ENCODE peak calls at places on chromosome 21, in seven cellular contexts. J is AG08396, Z is T-helper 2 cell, U is AG09319, E is CD14-positive monocyte, O is DMS 273 treated with DMSO at 0.1 percent for 48 hours, F is Karpas-422. Q is an unnamed sample.

GRCh38 chr21:17819878-17820232 is 699 bp upstream of the C21orf91 start:
- DNase-seq in E (peak), J (peak), Z (no peak), F (peak), O (peak), U (no peak), Q (no peak)

GRCh38 chr21:39063517-39063916 is 119.7 kb downstream of the PSMG1 start:
- DNase-seq in E (no peak), U (no peak), O (no peak), F (no peak), J (no peak), Z (no peak), Q (no peak)

GRCh38 chr21:23811802-23812201 is 1795.5 kb downstream of the MRPL39 start:
- DNase-seq in E (no peak), Z (no peak), O (no peak), J (no peak), U (no peak), F (no peak), Q (no peak)

GRCh38 chr21:45583831-45584509 is 41.7 kb upstream of the SLC19A1 start:
- DNase-seq in F (no peak), J (no peak), E (no peak), O (no peak), U (no peak), Z (no peak), Q (no peak)

GRCh38 chr21:33022828-33023573 is 2.7 kb upstream of the OLIG2 start:
- DNase-seq in J (peak), Z (no peak), O (no peak), E (no peak), F (no peak), U (no peak), Q (no peak)

GRCh38 chr21:39900491-39900890 is 33.3 kb downstream of the PCP4 start:
- DNase-seq in F (no peak), Z (no peak), U (no peak), J (no peak), O (no peak), E (no peak), Q (no peak)

GRCh38 chr21:38241029-38241740 is 15.6 kb upstream of the KCNJ15 start:
- DNase-seq in O (no peak), J (no peak), U (no peak), F (no peak), Z (no peak), E (no peak), Q (peak)

GRCh38 chr21:44327603-44327974 is 11.6 kb downstream of the CFAP410 start:
- DNase-seq in F (no peak), U (no peak), Z (no peak), E (no peak), J (no peak), O (no peak), Q (no peak)

GRCh38 chr21:44279621-44280260 is 5.9 kb upstream of the AIRE start:
- DNase-seq in J (no peak), E (no peak), F (no peak), Z (no peak), O (peak), U (no peak), Q (no peak)

GRCh38 chr21:35223480-35224156 is 174.5 kb upstream of the RUNX1 start:
- DNase-seq in J (no peak), Z (no peak), E (no peak), O (no peak), U (no peak), F (no peak), Q (no peak)

GRCh38 chr21:15134711-15135110 is 69.9 kb upstream of the NRIP1 start:
- DNase-seq in E (peak), F (no peak), U (no peak), O (no peak), J (no peak), Z (no peak), Q (no peak)

GRCh38 chr21:37226356-37226920 is 40.7 kb downstream of the VPS26C start:
- DNase-seq in E (no peak), O (no peak), U (no peak), Z (no peak), J (no peak), F (no peak), Q (no peak)

GRCh38 chr21:34091607-34092006 is 18.2 kb downstream of the MRPS6 start:
- DNase-seq in F (peak), O (no peak), U (no peak), Z (no peak), E (no peak), J (no peak), Q (no peak)

GRCh38 chr21:16509466-16509865 is 779.7 kb downstream of the USP25 start:
- DNase-seq in O (no peak), E (no peak), F (no peak), Z (no peak), J (no peak), U (peak), Q (peak)

GRCh38 chr21:41610042-41610839 is 102.3 kb upstream of the TMPRSS2 start:
- DNase-seq in E (peak), J (peak), O (no peak), U (no peak), Z (no peak), F (peak), Q (peak)

GRCh38 chr21:26909972-26910371 is 56.9 kb downstream of the ADAMTS5 start:
- DNase-seq in J (no peak), U (no peak), Z (no peak), F (no peak), O (no peak), E (no peak), Q (no peak)

GRCh38 chr21:33025471-33026298 is at the start of gene OLIG2:
- DNase-seq in F (no peak), Z (no peak), U (no peak), J (peak), E (no peak), O (peak), Q (peak)

GRCh38 chr21:46285761-46286667 is at the start of gene YBEY:
- DNase-seq in U (peak), J (peak), E (peak), O (peak), F (peak), Z (peak), Q (peak)

GRCh38 chr21:40056031-40056430 is 188.8 kb downstream of the PCP4 start:
- DNase-seq in O (no peak), E (no peak), F (no peak), Z (no peak), J (no peak), U (no peak), Q (no peak)

GRCh38 chr21:15172963-15173362 is 108.2 kb upstream of the NRIP1 start:
- DNase-seq in E (no peak), Z (no peak), U (no peak), F (no peak), J (no peak), O (no peak), Q (no peak)

GRCh38 chr21:45972716-45973474 is 8.7 kb upstream of the COL6A1 start:
- DNase-seq in J (peak), O (peak), F (no peak), Z (no peak), E (no peak), U (peak), Q (peak)

Q was measured in MG63.